ENCODE peak calls at places on chromosomes 7 and 10, in seven cellular contexts. One of them, this sample, is unnamed.

GRCh38 chr10:24952701-24953349 is 419 bp upstream of the PRTFDC1 start:
- DNase-seq in IMR-90: peak
- DNase-seq in upper lobe of left lung: peak
- DNase-seq in right lobe of liver: peak
- DNase-seq in NB4: no peak
- DNase-seq in Peyer's patch: peak
- DNase-seq in suprapubic skin: peak
- DNase-seq in this sample: peak

GRCh38 chr7:77830649-77831355 is 32.2 kb downstream of the PHTF2 start:
- DNase-seq in right lobe of liver: no peak
- DNase-seq in IMR-90: peak
- DNase-seq in Peyer's patch: no peak
- DNase-seq in NB4: no peak
- DNase-seq in suprapubic skin: no peak
- DNase-seq in upper lobe of left lung: no peak
- DNase-seq in this sample: no peak

GRCh38 chr10:119761106-119761505 is 35.3 kb downstream of the INPP5F start:
- DNase-seq in Peyer's patch: no peak
- DNase-seq in right lobe of liver: no peak
- DNase-seq in upper lobe of left lung: no peak
- DNase-seq in IMR-90: peak
- DNase-seq in NB4: no peak
- DNase-seq in suprapubic skin: no peak
- DNase-seq in this sample: no peak

GRCh38 chr7:1567893-1568292 is 1.9 kb downstream of the PSMG3 start:
- DNase-seq in NB4: no peak
- DNase-seq in right lobe of liver: no peak
- DNase-seq in IMR-90: peak
- DNase-seq in suprapubic skin: peak
- DNase-seq in Peyer's patch: peak
- DNase-seq in upper lobe of left lung: no peak
- DNase-seq in this sample: no peak

GRCh38 chr10:74930962-74931361 is 104.6 kb downstream of the KAT6B start:
- DNase-seq in IMR-90: no peak
- DNase-seq in Peyer's patch: no peak
- DNase-seq in NB4: no peak
- DNase-seq in suprapubic skin: no peak
- DNase-seq in right lobe of liver: no peak
- DNase-seq in upper lobe of left lung: no peak
- DNase-seq in this sample: no peak

GRCh38 chr7:71497233-71497946 is 365.4 kb downstream of the GALNT17 start:
- DNase-seq in Peyer's patch: no peak
- DNase-seq in suprapubic skin: no peak
- DNase-seq in upper lobe of left lung: no peak
- DNase-seq in right lobe of liver: no peak
- DNase-seq in IMR-90: no peak
- DNase-seq in NB4: no peak
- DNase-seq in this sample: no peak

GRCh38 chr7:76286842-76287403 is 15.6 kb upstream of the HSPB1 start:
- DNase-seq in IMR-90: no peak
- DNase-seq in suprapubic skin: no peak
- DNase-seq in right lobe of liver: no peak
- DNase-seq in Peyer's patch: no peak
- DNase-seq in upper lobe of left lung: no peak
- DNase-seq in NB4: no peak
- DNase-seq in this sample: no peak

GRCh38 chr7:39212881-39213280 is 235.2 kb downstream of the POU6F2 start:
- DNase-seq in NB4: no peak
- DNase-seq in IMR-90: no peak
- DNase-seq in upper lobe of left lung: no peak
- DNase-seq in right lobe of liver: no peak
- DNase-seq in suprapubic skin: no peak
- DNase-seq in Peyer's patch: no peak
- DNase-seq in this sample: no peak

GRCh38 chr7:26705567-26705966 is 158.8 kb downstream of the SKAP2 start:
- DNase-seq in IMR-90: peak
- DNase-seq in right lobe of liver: no peak
- DNase-seq in NB4: no peak
- DNase-seq in upper lobe of left lung: no peak
- DNase-seq in suprapubic skin: no peak
- DNase-seq in Peyer's patch: no peak
- DNase-seq in this sample: no peak

GRCh38 chr10:118046491-118047362 is at the start of gene RAB11FIP2:
- DNase-seq in IMR-90: peak
- DNase-seq in upper lobe of left lung: peak
- DNase-seq in NB4: peak
- DNase-seq in right lobe of liver: peak
- DNase-seq in Peyer's patch: peak
- DNase-seq in suprapubic skin: peak
- DNase-seq in this sample: peak

GRCh38 chr10:107546239-107546638 is 381.7 kb upstream of the SORCS1 start:
- DNase-seq in Peyer's patch: no peak
- DNase-seq in upper lobe of left lung: no peak
- DNase-seq in NB4: peak
- DNase-seq in suprapubic skin: no peak
- DNase-seq in right lobe of liver: no peak
- DNase-seq in IMR-90: peak
- DNase-seq in this sample: no peak

GRCh38 chr10:660413-660979 is 29.0 kb downstream of the DIP2C start:
- DNase-seq in suprapubic skin: no peak
- DNase-seq in right lobe of liver: no peak
- DNase-seq in NB4: no peak
- DNase-seq in Peyer's patch: no peak
- DNase-seq in upper lobe of left lung: no peak
- DNase-seq in IMR-90: no peak
- DNase-seq in this sample: no peak

GRCh38 chr10:88012627-88013026 is 149.2 kb downstream of the PTEN start:
- DNase-seq in IMR-90: no peak
- DNase-seq in suprapubic skin: no peak
- DNase-seq in Peyer's patch: no peak
- DNase-seq in NB4: no peak
- DNase-seq in right lobe of liver: no peak
- DNase-seq in upper lobe of left lung: no peak
- DNase-seq in this sample: no peak

GRCh38 chr7:127927339-127927679 is 103.9 kb downstream of the LRRC4 start:
- DNase-seq in suprapubic skin: no peak
- DNase-seq in right lobe of liver: no peak
- DNase-seq in NB4: no peak
- DNase-seq in Peyer's patch: no peak
- DNase-seq in upper lobe of left lung: no peak
- DNase-seq in IMR-90: peak
- DNase-seq in this sample: no peak

GRCh38 chr7:12847001-12847400 is 159.6 kb downstream of the ARL4A start:
- DNase-seq in right lobe of liver: no peak
- DNase-seq in NB4: no peak
- DNase-seq in Peyer's patch: no peak
- DNase-seq in upper lobe of left lung: no peak
- DNase-seq in IMR-90: no peak
- DNase-seq in suprapubic skin: no peak
- DNase-seq in this sample: no peak

GRCh38 chr7:102417105-102417504 is 16.3 kb upstream of the ORAI2 start:
- DNase-seq in right lobe of liver: no peak
- DNase-seq in NB4: no peak
- DNase-seq in Peyer's patch: no peak
- DNase-seq in suprapubic skin: no peak
- DNase-seq in IMR-90: no peak
- DNase-seq in upper lobe of left lung: no peak
- DNase-seq in this sample: no peak

GRCh38 chr7:368651-369475 is 78.9 kb downstream of the FOXL3 start:
- DNase-seq in suprapubic skin: peak
- DNase-seq in right lobe of liver: no peak
- DNase-seq in IMR-90: no peak
- DNase-seq in NB4: no peak
- DNase-seq in Peyer's patch: peak
- DNase-seq in upper lobe of left lung: peak
- DNase-seq in this sample: no peak
- TF ChIP-seq POLR2A in suprapubic skin: no peak
- TF ChIP-seq POLR2A in right lobe of liver: no peak
- TF ChIP-seq POLR2A in IMR-90: no peak
- TF ChIP-seq POLR2A in NB4: no peak
- TF ChIP-seq POLR2A in Peyer's patch: no peak
- TF ChIP-seq POLR2A in upper lobe of left lung: no peak
- TF ChIP-seq POLR2A in this sample: no peak

DNA sequence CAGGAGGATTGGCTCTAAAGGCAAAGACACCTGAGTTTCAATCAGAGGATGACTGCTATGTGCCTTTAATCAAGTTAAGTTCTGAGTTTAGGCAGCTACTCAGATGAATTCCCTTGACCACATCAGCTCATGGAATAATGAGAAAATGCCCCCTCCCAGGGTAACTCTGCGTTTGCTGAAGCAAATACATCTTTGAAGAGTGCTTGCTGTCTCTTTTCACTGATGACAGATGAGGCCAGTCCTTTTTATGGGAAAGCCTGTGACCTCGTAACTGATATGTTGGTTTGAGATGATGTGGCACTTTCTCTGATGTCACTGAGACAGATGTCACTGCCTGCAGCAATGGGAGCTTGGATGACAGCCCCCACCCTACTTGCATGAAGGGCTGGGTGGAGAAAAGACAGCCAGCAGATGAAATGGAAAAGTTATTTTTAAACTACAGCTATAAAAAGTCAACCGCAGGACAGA is 43.7 kb upstream of the DGKI start:
- DNase-seq in suprapubic skin: no peak
- DNase-seq in right lobe of liver: no peak
- DNase-seq in upper lobe of left lung: no peak
- DNase-seq in NB4: no peak
- DNase-seq in Peyer's patch: no peak
- DNase-seq in IMR-90: no peak
- DNase-seq in this sample: no peak
- TF ChIP-seq POLR2A in suprapubic skin: no peak
- TF ChIP-seq POLR2A in right lobe of liver: no peak
- TF ChIP-seq POLR2A in upper lobe of left lung: no peak
- TF ChIP-seq POLR2A in NB4: no peak
- TF ChIP-seq POLR2A in Peyer's patch: no peak
- TF ChIP-seq POLR2A in IMR-90: no peak
- TF ChIP-seq POLR2A in this sample: no peak

DNA sequence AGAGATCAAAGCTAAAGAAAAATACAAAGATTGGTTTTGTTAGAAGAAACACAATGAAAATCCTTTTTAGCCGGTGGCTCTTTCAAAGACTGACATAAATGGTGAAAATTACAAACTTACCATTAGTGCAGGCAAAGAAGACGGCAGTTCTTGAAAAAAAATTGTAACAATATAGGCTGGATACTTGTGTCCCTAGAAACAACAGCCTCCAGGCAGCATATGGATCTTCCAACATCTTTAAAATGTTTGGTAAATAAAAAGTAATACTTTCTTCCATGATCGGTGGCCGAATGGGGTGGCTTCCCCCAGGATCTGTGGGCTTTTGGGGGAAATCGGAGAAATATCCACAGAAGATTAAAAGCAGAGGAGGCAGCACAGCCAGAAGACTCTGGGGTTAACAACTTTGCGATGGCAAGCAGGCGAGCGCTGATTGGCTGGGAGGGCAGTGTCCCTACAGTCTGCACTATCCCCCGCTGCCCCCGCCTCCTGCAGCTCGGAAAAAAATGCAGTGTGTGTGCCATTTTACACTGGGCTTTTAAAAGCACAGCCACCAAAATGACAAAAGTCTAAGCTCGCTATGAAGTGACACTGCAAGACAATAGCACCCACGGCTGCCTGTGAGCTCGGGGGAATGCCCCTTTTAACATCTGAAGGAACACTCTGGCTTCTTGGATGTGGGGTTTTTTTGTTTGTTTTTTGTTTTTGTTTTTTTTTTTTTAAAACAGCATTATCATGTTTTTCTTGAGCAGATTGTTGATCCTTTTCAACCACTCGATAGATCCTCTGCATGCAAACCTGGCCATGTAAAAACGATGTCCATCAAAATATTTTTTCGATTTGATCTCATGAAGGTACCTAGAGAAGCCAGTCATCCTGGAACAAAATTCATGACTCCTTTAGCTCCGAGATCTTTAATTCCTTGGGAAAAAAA is 31.7 kb upstream of the EPC1 start:
- DNase-seq in Peyer's patch: peak
- DNase-seq in IMR-90: peak
- DNase-seq in right lobe of liver: peak
- DNase-seq in suprapubic skin: peak
- DNase-seq in NB4: peak
- DNase-seq in upper lobe of left lung: peak
- DNase-seq in this sample: peak
- TF ChIP-seq POLR2A in Peyer's patch: peak
- TF ChIP-seq POLR2A in IMR-90: peak
- TF ChIP-seq POLR2A in right lobe of liver: peak
- TF ChIP-seq POLR2A in suprapubic skin: no peak
- TF ChIP-seq POLR2A in NB4: peak
- TF ChIP-seq POLR2A in upper lobe of left lung: no peak
- TF ChIP-seq POLR2A in this sample: peak

GRCh38 chr7:50306491-50307367 is 2.2 kb downstream of the IKZF1 start:
- DNase-seq in upper lobe of left lung: no peak
- DNase-seq in NB4: peak
- DNase-seq in right lobe of liver: no peak
- DNase-seq in suprapubic skin: no peak
- DNase-seq in Peyer's patch: no peak
- DNase-seq in IMR-90: no peak
- DNase-seq in this sample: no peak

GRCh38 chr7:50305697-50306300 is 1.3 kb downstream of the IKZF1 start:
- DNase-seq in right lobe of liver: no peak
- DNase-seq in Peyer's patch: no peak
- DNase-seq in NB4: no peak
- DNase-seq in upper lobe of left lung: no peak
- DNase-seq in suprapubic skin: no peak
- DNase-seq in IMR-90: no peak
- DNase-seq in this sample: no peak

GRCh38 chr7:50304158-50304910 is at the start of gene IKZF1:
- DNase-seq in NB4: peak
- DNase-seq in Peyer's patch: no peak
- DNase-seq in IMR-90: no peak
- DNase-seq in upper lobe of left lung: peak
- DNase-seq in right lobe of liver: peak
- DNase-seq in suprapubic skin: no peak
- DNase-seq in this sample: peak

GRCh38 chr7:50303894-50304157 is 690 bp upstream of the IKZF1 start:
- DNase-seq in Peyer's patch: no peak
- DNase-seq in right lobe of liver: no peak
- DNase-seq in suprapubic skin: no peak
- DNase-seq in IMR-90: no peak
- DNase-seq in upper lobe of left lung: peak
- DNase-seq in NB4: peak
- DNase-seq in this sample: peak

DNA sequence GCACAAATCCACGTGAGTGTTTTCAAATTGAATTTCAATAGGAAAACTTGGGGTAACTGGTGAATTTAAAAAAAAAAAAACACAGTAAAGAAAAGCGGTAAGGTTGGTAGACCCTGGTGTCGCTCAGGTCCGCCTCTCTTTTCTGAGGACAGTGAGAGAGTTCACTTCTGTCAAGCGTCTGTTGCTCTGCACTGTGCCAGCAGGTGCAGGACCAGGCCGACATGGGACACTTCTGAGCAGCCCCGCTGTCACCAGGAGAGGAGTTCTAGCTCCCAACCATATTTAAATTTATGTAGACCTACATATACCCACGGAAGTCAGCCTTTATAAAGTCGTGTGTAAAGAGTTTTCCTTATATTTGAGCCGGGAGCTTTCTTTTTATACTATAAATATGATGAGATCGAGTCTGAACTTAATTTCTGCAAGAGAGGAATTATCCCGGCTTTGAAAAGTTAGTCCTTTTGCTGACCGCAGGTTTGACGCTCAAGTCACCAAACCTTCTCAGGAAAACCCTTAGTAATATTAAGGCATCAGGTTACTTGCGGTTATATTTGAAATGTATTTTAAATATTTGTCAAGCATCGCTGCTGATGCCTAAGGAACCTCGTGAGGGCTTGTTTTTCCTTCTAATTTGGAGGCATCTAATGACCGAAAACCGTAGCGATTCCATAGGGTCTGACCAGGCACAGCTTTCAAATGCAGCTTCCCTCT is 550 bp downstream of the IKZF1 start:
- DNase-seq in upper lobe of left lung: no peak
- DNase-seq in Peyer's patch: no peak
- DNase-seq in suprapubic skin: no peak
- DNase-seq in right lobe of liver: no peak
- DNase-seq in NB4: peak
- DNase-seq in IMR-90: no peak
- DNase-seq in this sample: peak
- TF ChIP-seq POLR2A in upper lobe of left lung: no peak
- TF ChIP-seq POLR2A in Peyer's patch: peak
- TF ChIP-seq POLR2A in suprapubic skin: no peak
- TF ChIP-seq POLR2A in right lobe of liver: no peak
- TF ChIP-seq POLR2A in NB4: no peak
- TF ChIP-seq POLR2A in IMR-90: no peak
- TF ChIP-seq POLR2A in this sample: no peak